ENCODE peak calls at places on chromosome 5, in ten cellular contexts. One of them, this sample, is unnamed. For H3K27me3 and H3K9me3, the result is how much of the 10 kb centered on the place peaks cover.

GRCh38 chr5:7321724-7322123 is 74.2 kb upstream of the ADCY2 start:
- DNase-seq in Peyer's patch: no peak
- DNase-seq in esophagus squamous epithelium: no peak
- DNase-seq in astrocyte: peak
- DNase-seq in right atrium auricular region: no peak
- DNase-seq in IMR-90: no peak
- DNase-seq in pancreas: no peak
- DNase-seq in colonic mucosa: no peak
- DNase-seq in heart right ventricle: no peak
- DNase-seq in HCT116: no peak
- DNase-seq in this sample: no peak

GRCh38 chr5:141617128-141617527 is 1.7 kb downstream of the DIAPH1 start:
- DNase-seq in esophagus squamous epithelium: no peak
- DNase-seq in astrocyte: no peak
- DNase-seq in heart right ventricle: no peak
- DNase-seq in colonic mucosa: no peak
- DNase-seq in Peyer's patch: no peak
- DNase-seq in pancreas: no peak
- DNase-seq in IMR-90: peak
- DNase-seq in right atrium auricular region: no peak
- DNase-seq in HCT116: no peak
- DNase-seq in this sample: no peak

GRCh38 chr5:57174128-57174849 is 430 bp downstream of the GPBP1 start:
- DNase-seq in Peyer's patch: no peak
- DNase-seq in pancreas: no peak
- DNase-seq in heart right ventricle: no peak
- DNase-seq in right atrium auricular region: no peak
- DNase-seq in esophagus squamous epithelium: no peak
- DNase-seq in colonic mucosa: no peak
- DNase-seq in HCT116: no peak
- DNase-seq in IMR-90: no peak
- DNase-seq in astrocyte: no peak
- DNase-seq in this sample: peak

GRCh38 chr5:60630179-60630578 is 69.8 kb downstream of the DEPDC1B start:
- DNase-seq in astrocyte: no peak
- DNase-seq in colonic mucosa: no peak
- DNase-seq in IMR-90: no peak
- DNase-seq in Peyer's patch: no peak
- DNase-seq in heart right ventricle: no peak
- DNase-seq in pancreas: no peak
- DNase-seq in HCT116: no peak
- DNase-seq in esophagus squamous epithelium: no peak
- DNase-seq in right atrium auricular region: no peak
- DNase-seq in this sample: no peak

GRCh38 chr5:108728566-108729305 is 19.0 kb upstream of the FER start:
- DNase-seq in heart right ventricle: no peak
- DNase-seq in pancreas: no peak
- DNase-seq in IMR-90: no peak
- DNase-seq in right atrium auricular region: no peak
- DNase-seq in HCT116: no peak
- DNase-seq in colonic mucosa: peak
- DNase-seq in astrocyte: no peak
- DNase-seq in esophagus squamous epithelium: no peak
- DNase-seq in Peyer's patch: no peak
- DNase-seq in this sample: peak

GRCh38 chr5:38497946-38498345 is 58.5 kb downstream of the LIFR start:
- DNase-seq in Peyer's patch: no peak
- DNase-seq in IMR-90: peak
- DNase-seq in esophagus squamous epithelium: no peak
- DNase-seq in pancreas: no peak
- DNase-seq in HCT116: peak
- DNase-seq in colonic mucosa: no peak
- DNase-seq in astrocyte: no peak
- DNase-seq in right atrium auricular region: no peak
- DNase-seq in heart right ventricle: no peak
- DNase-seq in this sample: no peak

GRCh38 chr5:143153332-143154119 is 250.0 kb downstream of the NR3C1 start:
- DNase-seq in heart right ventricle: peak
- DNase-seq in esophagus squamous epithelium: no peak
- DNase-seq in right atrium auricular region: peak
- DNase-seq in colonic mucosa: peak
- DNase-seq in Peyer's patch: peak
- DNase-seq in IMR-90: peak
- DNase-seq in astrocyte: peak
- DNase-seq in pancreas: no peak
- DNase-seq in HCT116: no peak
- DNase-seq in this sample: no peak

GRCh38 chr5:139795074-139796001 is at the start of gene PSD2:
- DNase-seq in heart right ventricle: no peak
- DNase-seq in pancreas: peak
- DNase-seq in HCT116: no peak
- DNase-seq in astrocyte: no peak
- DNase-seq in esophagus squamous epithelium: no peak
- DNase-seq in IMR-90: no peak
- DNase-seq in Peyer's patch: no peak
- DNase-seq in right atrium auricular region: no peak
- DNase-seq in colonic mucosa: no peak
- DNase-seq in this sample: no peak

GRCh38 chr5:176812269-176813259 is 2.2 kb downstream of the UNC5A start:
- DNase-seq in heart right ventricle: no peak
- DNase-seq in Peyer's patch: no peak
- DNase-seq in esophagus squamous epithelium: no peak
- DNase-seq in HCT116: no peak
- DNase-seq in IMR-90: no peak
- DNase-seq in colonic mucosa: no peak
- DNase-seq in right atrium auricular region: no peak
- DNase-seq in pancreas: no peak
- DNase-seq in astrocyte: no peak
- DNase-seq in this sample: no peak

GRCh38 chr5:20367178-20367577 is 379.2 kb upstream of the CDH18 start:
- DNase-seq in heart right ventricle: no peak
- DNase-seq in astrocyte: no peak
- DNase-seq in IMR-90: no peak
- DNase-seq in esophagus squamous epithelium: no peak
- DNase-seq in pancreas: peak
- DNase-seq in HCT116: no peak
- DNase-seq in colonic mucosa: no peak
- DNase-seq in Peyer's patch: no peak
- DNase-seq in right atrium auricular region: no peak
- DNase-seq in this sample: no peak

GRCh38 chr5:149319174-149319573 is 26.1 kb upstream of the GRPEL2 start:
- DNase-seq in HCT116: no peak
- DNase-seq in Peyer's patch: no peak
- DNase-seq in astrocyte: no peak
- DNase-seq in heart right ventricle: no peak
- DNase-seq in pancreas: no peak
- DNase-seq in right atrium auricular region: no peak
- DNase-seq in IMR-90: no peak
- DNase-seq in esophagus squamous epithelium: no peak
- DNase-seq in colonic mucosa: no peak
- DNase-seq in this sample: no peak

GRCh38 chr5:68368686-68369359 is 153.3 kb downstream of the PIK3R1 start:
- DNase-seq in colonic mucosa: no peak
- DNase-seq in Peyer's patch: no peak
- DNase-seq in IMR-90: peak
- DNase-seq in pancreas: no peak
- DNase-seq in esophagus squamous epithelium: no peak
- DNase-seq in right atrium auricular region: no peak
- DNase-seq in heart right ventricle: no peak
- DNase-seq in HCT116: no peak
- DNase-seq in astrocyte: peak
- DNase-seq in this sample: no peak

GRCh38 chr5:68315679-68316271 is 100.2 kb downstream of the PIK3R1 start:
- DNase-seq in Peyer's patch: peak
- DNase-seq in heart right ventricle: no peak
- DNase-seq in astrocyte: no peak
- DNase-seq in right atrium auricular region: no peak
- DNase-seq in colonic mucosa: peak
- DNase-seq in IMR-90: no peak
- DNase-seq in pancreas: no peak
- DNase-seq in esophagus squamous epithelium: no peak
- DNase-seq in HCT116: no peak
- DNase-seq in this sample: peak

GRCh38 chr5:4720831-4721230 is 419.3 kb upstream of the ADAMTS16 start:
- DNase-seq in esophagus squamous epithelium: no peak
- DNase-seq in astrocyte: peak
- DNase-seq in colonic mucosa: no peak
- DNase-seq in pancreas: no peak
- DNase-seq in Peyer's patch: no peak
- DNase-seq in right atrium auricular region: no peak
- DNase-seq in heart right ventricle: no peak
- DNase-seq in HCT116: no peak
- DNase-seq in IMR-90: no peak
- DNase-seq in this sample: no peak

GRCh38 chr5:141155540-141156374 is 5.9 kb downstream of the PCDHB6 start:
- DNase-seq in pancreas: no peak
- DNase-seq in heart right ventricle: no peak
- DNase-seq in Peyer's patch: no peak
- DNase-seq in colonic mucosa: no peak
- DNase-seq in astrocyte: no peak
- DNase-seq in IMR-90: no peak
- DNase-seq in right atrium auricular region: no peak
- DNase-seq in esophagus squamous epithelium: no peak
- DNase-seq in HCT116: no peak
- DNase-seq in this sample: no peak

GRCh38 chr5:122704247-122705036 is 70.4 kb upstream of the SNX2 start:
- DNase-seq in esophagus squamous epithelium: no peak
- DNase-seq in HCT116: peak
- DNase-seq in colonic mucosa: no peak
- DNase-seq in heart right ventricle: no peak
- DNase-seq in IMR-90: peak
- DNase-seq in pancreas: no peak
- DNase-seq in Peyer's patch: no peak
- DNase-seq in astrocyte: peak
- DNase-seq in right atrium auricular region: no peak
- DNase-seq in this sample: no peak

DNA sequence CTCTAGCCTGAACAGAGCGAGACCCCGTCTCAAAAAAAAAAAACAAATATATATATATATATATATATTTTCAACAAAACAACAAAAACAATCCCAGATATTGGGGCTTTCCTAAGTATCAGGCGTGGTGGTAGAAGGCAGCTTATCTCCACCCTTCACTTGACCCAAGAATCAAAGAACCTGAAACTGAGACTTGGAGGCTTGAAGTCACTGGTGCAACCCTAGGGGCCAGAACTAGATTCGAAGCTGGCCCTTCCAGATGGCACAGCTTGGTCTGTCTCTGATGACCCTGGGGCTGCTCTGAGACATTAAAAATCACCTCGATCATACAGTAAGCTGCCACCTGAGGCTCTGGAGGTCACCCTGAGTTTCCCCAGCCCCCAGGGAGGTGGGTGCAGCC is 1.3 kb upstream of the KCNMB1 start:
- DNase-seq in HCT116: no peak
- DNase-seq in IMR-90: no peak
- DNase-seq in right atrium auricular region: no peak
- DNase-seq in esophagus squamous epithelium: no peak
- DNase-seq in pancreas: no peak
- DNase-seq in astrocyte: no peak
- DNase-seq in heart right ventricle: no peak
- DNase-seq in colonic mucosa: no peak
- DNase-seq in Peyer's patch: no peak
- DNase-seq in this sample: no peak
- H3K27me3 ChIP-seq in HCT116: half or more
- H3K27me3 ChIP-seq in IMR-90: under half
- H3K27me3 ChIP-seq in right atrium auricular region: under half
- H3K27me3 ChIP-seq in esophagus squamous epithelium: under half
- H3K27me3 ChIP-seq in pancreas: under half
- H3K27me3 ChIP-seq in astrocyte: under half
- H3K27me3 ChIP-seq in heart right ventricle: under half
- H3K27me3 ChIP-seq in colonic mucosa: under half
- H3K27me3 ChIP-seq in Peyer's patch: under half
- H3K27me3 ChIP-seq in this sample: under half

DNA sequence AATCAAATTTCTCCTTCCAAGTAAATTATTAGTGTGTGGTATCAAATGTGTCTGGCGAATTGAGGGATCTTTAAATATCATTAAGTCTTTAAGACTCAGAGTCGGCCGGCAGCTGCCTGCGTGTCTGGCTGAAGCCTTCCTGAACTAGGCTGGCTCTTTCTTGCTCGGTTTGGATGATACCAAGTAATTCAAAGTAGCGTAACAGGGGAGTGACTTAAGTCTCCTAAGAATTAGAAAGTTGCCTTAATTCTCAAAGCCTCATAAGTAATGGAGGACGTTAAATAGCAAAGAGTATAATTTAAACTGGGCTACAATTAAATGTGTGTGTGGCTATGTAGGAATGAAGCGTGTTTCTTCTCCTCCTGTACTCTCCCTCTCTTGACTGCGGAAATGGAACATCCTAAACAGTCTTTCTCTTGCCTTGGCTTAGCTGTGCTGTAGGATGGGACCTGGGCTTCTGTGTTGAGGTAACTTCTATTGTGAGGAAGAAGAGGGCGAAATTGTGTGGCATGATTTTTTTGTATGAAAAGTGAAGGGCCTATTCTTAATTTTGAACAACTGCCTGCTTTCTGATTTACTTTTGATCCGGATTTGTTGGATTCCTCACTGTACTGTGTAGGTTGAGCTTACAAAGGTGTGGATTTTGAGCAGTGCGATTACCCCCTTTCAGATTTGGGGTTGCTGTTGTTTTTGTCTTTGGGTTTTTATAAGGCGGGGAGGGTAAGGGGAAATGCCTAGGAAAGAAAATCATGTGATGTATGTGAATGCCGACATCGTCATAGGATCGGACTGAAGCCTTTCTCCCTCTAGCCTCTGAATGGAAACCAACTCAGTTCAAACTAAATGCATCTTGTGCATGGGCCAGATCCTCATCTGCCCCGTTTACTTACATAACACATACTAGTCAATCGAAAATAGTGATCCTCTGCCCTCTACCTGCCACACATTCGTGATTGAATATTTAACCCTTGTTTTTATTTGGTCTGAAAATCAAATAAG is 29.9 kb downstream of the CPEB4 start:
- DNase-seq in heart right ventricle: peak
- DNase-seq in IMR-90: peak
- DNase-seq in esophagus squamous epithelium: no peak
- DNase-seq in astrocyte: peak
- DNase-seq in Peyer's patch: peak
- DNase-seq in right atrium auricular region: no peak
- DNase-seq in pancreas: peak
- DNase-seq in HCT116: peak
- DNase-seq in colonic mucosa: peak
- DNase-seq in this sample: peak
- TF ChIP-seq CTCF in heart right ventricle: no peak
- TF ChIP-seq CTCF in IMR-90: no peak
- TF ChIP-seq CTCF in esophagus squamous epithelium: no peak
- TF ChIP-seq CTCF in astrocyte: no peak
- TF ChIP-seq CTCF in Peyer's patch: peak
- TF ChIP-seq CTCF in right atrium auricular region: no peak
- TF ChIP-seq CTCF in pancreas: no peak
- TF ChIP-seq CTCF in HCT116: no peak
- TF ChIP-seq CTCF in colonic mucosa: no peak
- TF ChIP-seq CTCF in this sample: no peak

GRCh38 chr5:180259260-180259611 is 32.6 kb downstream of the MAPK9 start:
- DNase-seq in IMR-90: peak
- DNase-seq in HCT116: no peak
- DNase-seq in colonic mucosa: no peak
- DNase-seq in right atrium auricular region: no peak
- DNase-seq in heart right ventricle: no peak
- DNase-seq in astrocyte: peak
- DNase-seq in esophagus squamous epithelium: no peak
- DNase-seq in pancreas: no peak
- DNase-seq in Peyer's patch: no peak
- DNase-seq in this sample: no peak
- H3K9me3 ChIP-seq in IMR-90: half or more
- H3K9me3 ChIP-seq in HCT116: half or more
- H3K9me3 ChIP-seq in colonic mucosa: under half
- H3K9me3 ChIP-seq in right atrium auricular region: half or more
- H3K9me3 ChIP-seq in heart right ventricle: half or more
- H3K9me3 ChIP-seq in astrocyte: half or more
- H3K9me3 ChIP-seq in esophagus squamous epithelium: half or more
- H3K9me3 ChIP-seq in pancreas: under half
- H3K9me3 ChIP-seq in Peyer's patch: half or more
- H3K9me3 ChIP-seq in this sample: half or more

GRCh38 chr5:39670955-39671354 is 246.2 kb upstream of the DAB2 start:
- DNase-seq in esophagus squamous epithelium: no peak
- DNase-seq in IMR-90: no peak
- DNase-seq in colonic mucosa: no peak
- DNase-seq in heart right ventricle: no peak
- DNase-seq in Peyer's patch: no peak
- DNase-seq in right atrium auricular region: no peak
- DNase-seq in HCT116: no peak
- DNase-seq in pancreas: no peak
- DNase-seq in astrocyte: no peak
- DNase-seq in this sample: no peak
- H3K27me3 ChIP-seq in esophagus squamous epithelium: under half
- H3K27me3 ChIP-seq in IMR-90: under half
- H3K27me3 ChIP-seq in colonic mucosa: under half
- H3K27me3 ChIP-seq in heart right ventricle: under half
- H3K27me3 ChIP-seq in Peyer's patch: under half
- H3K27me3 ChIP-seq in right atrium auricular region: under half
- H3K27me3 ChIP-seq in HCT116: under half
- H3K27me3 ChIP-seq in pancreas: under half
- H3K27me3 ChIP-seq in astrocyte: under half
- H3K27me3 ChIP-seq in this sample: under half